ENCODE peak calls at places on chromosome 4, in six cellular contexts. C, R, F, X, T and E are unnamed samples.

GRCh38 chr4:7697821-7698220 is 241.8 kb downstream of the AFAP1 start:
- DNase-seq in T (no peak), F (no peak), C (no peak), R (no peak), X (no peak), E (no peak)

GRCh38 chr4:151049430-151049884 is 34.4 kb upstream of the LRBA start:
- DNase-seq in F (no peak), X (no peak), R (no peak), T (no peak), C (no peak), E (no peak)

GRCh38 chr4:118288097-118288496 is 64.7 kb downstream of the PRSS12 start:
- DNase-seq in R (no peak), F (no peak), X (no peak), T (no peak), C (no peak), E (no peak)

GRCh38 chr4:135718019-135718418 is 1516.4 kb upstream of the PABPC4L start:
- DNase-seq in F (no peak), R (no peak), T (no peak), C (no peak), X (no peak), E (no peak)

GRCh38 chr4:71187399-71188196 is 151.2 kb upstream of the SLC4A4 start:
- DNase-seq in R (no peak), X (no peak), T (peak), C (no peak), F (no peak), E (peak)

GRCh38 chr4:15006416-15007024 is 4.2 kb downstream of the CPEB2 start:
- DNase-seq in T (no peak), F (no peak), X (peak), C (peak), R (no peak), E (peak)

GRCh38 chr4:2378408-2378807 is 40.0 kb downstream of the ZFYVE28 start:
- DNase-seq in C (no peak), R (no peak), T (no peak), X (no peak), F (no peak), E (no peak)

GRCh38 chr4:168711197-168712120 is 214.6 kb downstream of the PALLD start:
- DNase-seq in F (no peak), R (no peak), T (no peak), X (no peak), C (no peak), E (no peak)

GRCh38 chr4:172996571-172997216 is 171.9 kb upstream of the GALNT7 start:
- DNase-seq in C (peak), F (no peak), T (no peak), X (no peak), R (no peak), E (no peak)

GRCh38 chr4:183989471-183989870 is 84.4 kb downstream of the STOX2 start:
- DNase-seq in X (no peak), R (no peak), F (no peak), T (no peak), C (no peak), E (no peak)

GRCh38 chr4:6263541-6264540 is 5.8 kb upstream of the WFS1 start:
- DNase-seq in C (no peak), X (no peak), F (no peak), R (no peak), T (peak), E (peak)

GRCh38 chr4:182885738-182886077 is 31.5 kb downstream of the DCTD start:
- DNase-seq in R (no peak), F (no peak), T (no peak), X (no peak), C (no peak), E (no peak)

GRCh38 chr4:147578611-147579010 is 38.6 kb upstream of the TMEM184C start:
- DNase-seq in X (no peak), F (no peak), C (no peak), T (no peak), R (no peak), E (no peak)

GRCh38 chr4:2832309-2832980 is 11.2 kb upstream of the ADD1 start:
- DNase-seq in F (peak), X (no peak), R (no peak), T (no peak), C (no peak), E (no peak)